ENCODE peak calls at places on chromosomes 12 and 14, in eight cellular contexts. Q is HCT116, H is astrocyte of the spinal cord, D is foreskin fibroblast, E is adrenal gland, P is upper lobe of right lung, Y is suprapubic skin, J is neural crest cell. C is an unnamed sample.

GRCh38 chr14:105268736-105269354 is 20.5 kb downstream of the BTBD6 start:
- DNase-seq in Q (no peak), H (no peak), D (no peak), E (no peak), P (no peak), Y (no peak), J (no peak), C (no peak)

GRCh38 chr14:104283197-104284106 is 145.1 kb downstream of the KIF26A start:
- DNase-seq in Q (no peak), H (no peak), D (no peak), E (peak), P (peak), Y (peak), J (no peak), C (no peak)

GRCh38 chr14:56474419-56475022 is 105.1 kb upstream of the TMEM260 start:
- DNase-seq in Q (peak), H (peak), D (no peak), E (no peak), P (no peak), Y (no peak), J (peak), C (no peak)

GRCh38 chr12:30880061-30880460 is 46.5 kb upstream of the TSPAN11 start:
- DNase-seq in Q (no peak), H (no peak), D (peak), E (no peak), P (no peak), Y (no peak), J (no peak), C (no peak)

GRCh38 chr12:11651785-11652184 is 2.3 kb downstream of the ETV6 start:
- DNase-seq in Q (no peak), H (peak), D (no peak), E (no peak), P (no peak), Y (no peak), J (no peak), C (no peak)

GRCh38 chr14:48970995-48971394 is 615.2 kb downstream of the RPS29 start:
- DNase-seq in Q (no peak), H (no peak), D (peak), E (no peak), P (no peak), Y (no peak), J (no peak), C (no peak)

GRCh38 chr14:89861630-89862029 is 92.9 kb downstream of the EFCAB11 start:
- DNase-seq in Q (no peak), H (no peak), D (no peak), E (no peak), P (no peak), Y (no peak), J (no peak), C (no peak)

GRCh38 chr14:55160989-55161388 is 30.4 kb downstream of the DLGAP5 start:
- DNase-seq in Q (peak), H (peak), D (no peak), E (no peak), P (no peak), Y (no peak), J (no peak), C (no peak)

GRCh38 chr14:67733609-67734008 is 31.9 kb downstream of the RDH12 start:
- DNase-seq in Q (no peak), H (no peak), D (no peak), E (no peak), P (no peak), Y (no peak), J (no peak), C (no peak)

GRCh38 chr14:85601246-85601645 is 71.3 kb downstream of the FLRT2 start:
- DNase-seq in Q (no peak), H (no peak), D (no peak), E (no peak), P (no peak), Y (no peak), J (no peak), C (no peak)

GRCh38 chr14:52694761-52695480 is 437 bp downstream of the ERO1A start:
- DNase-seq in Q (no peak), H (peak), D (peak), E (peak), P (peak), Y (no peak), J (no peak), C (no peak)

GRCh38 chr14:22339277-22339676 is 249.7 kb downstream of the DAD1 start:
- DNase-seq in Q (no peak), H (peak), D (no peak), E (peak), P (no peak), Y (peak), J (no peak), C (no peak)

GRCh38 chr14:22071001-22071400 is 397.4 kb upstream of the OR4E1 start:
- DNase-seq in Q (no peak), H (no peak), D (no peak), E (no peak), P (no peak), Y (no peak), J (no peak), C (no peak)

GRCh38 chr12:117384735-117385134 is 23.3 kb upstream of the NOS1 start:
- DNase-seq in Q (no peak), H (no peak), D (no peak), E (no peak), P (no peak), Y (no peak), J (no peak), C (no peak)

GRCh38 chr12:54300732-54301427 is at the start of gene NFE2:
- DNase-seq in Q (no peak), H (peak), D (peak), E (peak), P (peak), Y (peak), J (peak), C (peak)

GRCh38 chr14:94805726-94806288 is 35.9 kb upstream of the GSC start:
- DNase-seq in Q (no peak), H (no peak), D (no peak), E (no peak), P (no peak), Y (no peak), J (no peak), C (no peak)

DNA sequence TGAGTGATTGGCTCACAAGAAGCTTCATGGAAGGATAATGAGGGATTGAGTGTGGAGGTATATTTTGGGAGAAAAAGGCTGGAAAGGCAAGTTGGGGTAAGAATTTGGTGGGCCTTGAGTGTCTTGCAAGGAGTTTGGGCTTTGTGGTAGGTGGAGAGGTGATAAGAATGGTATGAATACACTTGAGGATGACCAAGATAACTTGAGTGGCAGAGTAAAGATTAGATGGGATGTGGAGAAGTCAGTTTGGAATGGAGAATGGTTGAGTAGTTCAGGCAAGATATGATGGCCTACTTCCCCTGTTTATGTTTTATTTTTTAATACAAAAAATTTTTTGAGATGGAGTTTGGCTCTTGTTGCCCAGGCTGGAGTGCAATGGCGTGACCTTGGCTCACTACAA is 9.1 kb downstream of the ADCK1 start:
- DNase-seq in Q (no peak), H (no peak), D (no peak), E (no peak), P (no peak), Y (no peak), J (no peak), C (no peak)
- TF ChIP-seq CTCF in Q (no peak), H (no peak), D (no peak), E (no peak), P (no peak), Y (no peak), J (no peak), C (no peak)

GRCh38 chr12:24595652-24596235 is 353.2 kb downstream of the BCAT1 start:
- DNase-seq in Q (no peak), H (peak), D (no peak), E (no peak), P (no peak), Y (no peak), J (no peak), C (no peak)
- TF ChIP-seq CTCF in Q (no peak), H (peak), D (peak), E (no peak), P (peak), Y (no peak), J (peak), C (peak)

GRCh38 chr14:31746326-31746725 is 185.1 kb downstream of the NUBPL start:
- DNase-seq in Q (no peak), H (no peak), D (no peak), E (no peak), P (no peak), Y (no peak), J (no peak), C (no peak)

GRCh38 chr14:31740688-31741087 is 179.5 kb downstream of the NUBPL start:
- DNase-seq in Q (no peak), H (no peak), D (no peak), E (no peak), P (no peak), Y (no peak), J (no peak), C (no peak)

GRCh38 chr14:31749275-31749674 is 188.1 kb downstream of the NUBPL start:
- DNase-seq in Q (no peak), H (no peak), D (no peak), E (no peak), P (no peak), Y (no peak), J (no peak), C (no peak)

GRCh38 chr14:31745741-31746140 is 184.5 kb downstream of the NUBPL start:
- DNase-seq in Q (no peak), H (no peak), D (no peak), E (no peak), P (no peak), Y (no peak), J (no peak), C (no peak)
- TF ChIP-seq CTCF in Q (peak), H (no peak), D (no peak), E (no peak), P (no peak), Y (no peak), J (no peak), C (no peak)

GRCh38 chr12:19053218-19053617 is 76.3 kb upstream of the PLEKHA5 start:
- DNase-seq in Q (no peak), H (no peak), D (no peak), E (no peak), P (no peak), Y (no peak), J (no peak), C (no peak)

GRCh38 chr12:19045421-19045820 is 84.1 kb upstream of the PLEKHA5 start:
- DNase-seq in Q (no peak), H (no peak), D (no peak), E (no peak), P (no peak), Y (no peak), J (no peak), C (no peak)

GRCh38 chr12:19052689-19053088 is 76.8 kb upstream of the PLEKHA5 start:
- DNase-seq in Q (no peak), H (no peak), D (no peak), E (no peak), P (no peak), Y (no peak), J (no peak), C (no peak)

GRCh38 chr12:19044877-19045276 is 84.7 kb upstream of the PLEKHA5 start:
- DNase-seq in Q (no peak), H (no peak), D (no peak), E (no peak), P (no peak), Y (no peak), J (no peak), C (no peak)

DNA sequence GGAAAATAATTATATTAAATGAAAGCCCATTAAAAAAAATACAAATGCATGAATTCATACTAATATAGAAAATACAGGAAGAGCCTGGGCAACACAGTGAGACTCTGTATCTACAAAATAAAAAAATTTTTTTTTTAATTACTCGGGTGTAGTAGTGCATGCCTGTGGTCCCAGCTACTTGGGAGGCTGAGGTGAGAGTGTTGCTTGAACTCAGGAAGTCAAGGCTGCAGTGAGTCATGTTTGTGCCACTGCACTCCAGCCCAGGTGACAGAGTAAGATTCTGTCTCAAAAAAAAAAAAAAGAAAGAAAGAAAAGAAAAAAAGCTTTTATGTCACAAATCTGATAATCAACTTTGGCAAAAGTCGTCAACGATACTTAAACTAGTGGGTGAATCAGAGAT is 80.6 kb upstream of the PLEKHA5 start:
- DNase-seq in Q (no peak), H (no peak), D (no peak), E (peak), P (no peak), Y (no peak), J (no peak), C (no peak)
- TF ChIP-seq CTCF in Q (no peak), H (no peak), D (no peak), E (no peak), P (no peak), Y (no peak), J (no peak), C (no peak)